ENCODE peak calls at places on chromosomes 11 and 22, in nine cellular contexts. C is GM23338, Q is GM23248, B is hepatocyte, P is HCT116, E is SK-N-SH, V is neural progenitor cell, N is MM.1S, D is OCI-LY7. W is an unnamed sample.

GRCh38 chr11:58650496-58650895 is 28.0 kb downstream of the CNTF start:
- DNase-seq in C (no peak), Q (no peak), B (no peak), P (no peak), E (no peak), V (no peak), N (no peak), D (no peak), W (no peak)

GRCh38 chr22:37225481-37225880 is 13.2 kb upstream of the SSTR3 start:
- DNase-seq in C (no peak), Q (no peak), B (no peak), P (no peak), E (no peak), V (no peak), N (peak), D (peak), W (no peak)

GRCh38 chr11:92449222-92449621 is 224.6 kb downstream of the FAT3 start:
- DNase-seq in C (no peak), Q (no peak), B (no peak), P (no peak), E (no peak), V (peak), N (no peak), D (no peak), W (no peak)

GRCh38 chr11:726278-726915 is 20.4 kb downstream of the EPS8L2 start:
- DNase-seq in C (peak), Q (peak), B (peak), P (no peak), E (peak), V (peak), N (peak), D (peak), W (no peak)

GRCh38 chr22:47793304-47794101 is 1031.1 kb downstream of the TBC1D22A start:
- DNase-seq in C (no peak), Q (no peak), B (no peak), P (no peak), E (no peak), V (no peak), N (no peak), D (peak), W (no peak)

GRCh38 chr11:128155590-128155989 is 431.8 kb downstream of the ETS1 start:
- DNase-seq in C (no peak), Q (no peak), B (no peak), P (no peak), E (no peak), V (no peak), N (no peak), D (no peak), W (peak)

GRCh38 chr11:29669336-29669735 is 347.5 kb downstream of the KCNA4 start:
- DNase-seq in C (no peak), Q (no peak), B (no peak), P (no peak), E (no peak), V (no peak), N (no peak), D (no peak), W (no peak)

GRCh38 chr11:130737866-130738431 is 178.3 kb downstream of the SNX19 start:
- DNase-seq in C (no peak), Q (peak), B (peak), P (no peak), E (peak), V (no peak), N (no peak), D (no peak), W (peak)

GRCh38 chr11:7638710-7639642 is 34.3 kb downstream of the CYB5R2 start:
- DNase-seq in C (no peak), Q (no peak), B (no peak), P (no peak), E (no peak), V (no peak), N (peak), D (peak), W (no peak)

GRCh38 chr22:21691773-21692172 is 26.0 kb downstream of the PPIL2 start:
- DNase-seq in C (no peak), Q (no peak), B (no peak), P (no peak), E (no peak), V (no peak), N (no peak), D (no peak), W (no peak)

GRCh38 chr11:118287006-118287405 is 17.5 kb upstream of the CD3E start:
- DNase-seq in C (no peak), Q (peak), B (peak), P (no peak), E (no peak), V (no peak), N (no peak), D (no peak), W (peak)

GRCh38 chr22:30906411-30906810 is 62.2 kb downstream of the MORC2 start:
- DNase-seq in C (no peak), Q (no peak), B (no peak), P (no peak), E (no peak), V (no peak), N (no peak), D (no peak), W (no peak)

GRCh38 chr11:13782395-13783080 is 114.1 kb downstream of the FAR1 start:
- DNase-seq in C (no peak), Q (no peak), B (peak), P (no peak), E (no peak), V (no peak), N (no peak), D (no peak), W (no peak)

GRCh38 chr11:70828498-70829159 is 423.7 kb downstream of the SHANK2 start:
- DNase-seq in C (no peak), Q (peak), B (no peak), P (no peak), E (peak), V (no peak), N (no peak), D (no peak), W (no peak)

GRCh38 chr22:29149841-29150555 is 55.7 kb upstream of the EMID1 start:
- DNase-seq in C (no peak), Q (no peak), B (no peak), P (no peak), E (no peak), V (peak), N (no peak), D (no peak), W (no peak)

GRCh38 chr22:24474221-24474620 is 20.9 kb upstream of the UPB1 start:
- DNase-seq in C (no peak), Q (peak), B (peak), P (peak), E (no peak), V (no peak), N (no peak), D (no peak), W (peak)

GRCh38 chr11:100835854-100836253 is 148.8 kb downstream of the ARHGAP42 start:
- DNase-seq in C (no peak), Q (no peak), B (no peak), P (no peak), E (no peak), V (no peak), N (no peak), D (no peak), W (no peak)

GRCh38 chr11:3181722-3182461 is 16.8 kb upstream of the OSBPL5 start:
- DNase-seq in C (no peak), Q (no peak), B (no peak), P (no peak), E (no peak), V (no peak), N (no peak), D (no peak), W (no peak)

GRCh38 chr11:1197431-1197885 is 25.4 kb upstream of the MUC5B start:
- DNase-seq in C (no peak), Q (no peak), B (no peak), P (no peak), E (peak), V (no peak), N (no peak), D (no peak), W (no peak)

GRCh38 chr22:28981818-28982499 is 79.7 kb downstream of the C22orf31 start:
- DNase-seq in C (no peak), Q (no peak), B (no peak), P (no peak), E (no peak), V (no peak), N (no peak), D (no peak), W (no peak)

GRCh38 chr11:9752091-9752490 is 88.2 kb downstream of the SWAP70 start:
- DNase-seq in C (no peak), Q (peak), B (peak), P (no peak), E (peak), V (no peak), N (no peak), D (no peak), W (peak)

GRCh38 chr11:80720295-80720694 is 1279.5 kb upstream of the TENM4 start:
- DNase-seq in C (no peak), Q (no peak), B (no peak), P (no peak), E (no peak), V (no peak), N (no peak), D (no peak), W (no peak)

GRCh38 chr11:117618273-117618672 is 178.7 kb downstream of the DSCAML1 start:
- DNase-seq in C (no peak), Q (no peak), B (no peak), P (no peak), E (no peak), V (no peak), N (no peak), D (no peak), W (no peak)

GRCh38 chr22:46833228-46833627 is 70.8 kb downstream of the TBC1D22A start:
- DNase-seq in C (peak), Q (peak), B (peak), P (peak), E (no peak), V (peak), N (no peak), D (peak), W (no peak)

GRCh38 chr11:14340721-14341120 is 18.3 kb downstream of the RRAS2 start:
- DNase-seq in C (peak), Q (no peak), B (no peak), P (no peak), E (no peak), V (peak), N (no peak), D (no peak), W (no peak)

GRCh38 chr11:120222916-120223315 is 12.1 kb downstream of the OAF start:
- DNase-seq in C (no peak), Q (no peak), B (no peak), P (no peak), E (no peak), V (no peak), N (no peak), D (no peak), W (no peak)

GRCh38 chr11:57406337-57406904 is 16.0 kb upstream of the PRG2 start:
- DNase-seq in C (no peak), Q (peak), B (no peak), P (no peak), E (no peak), V (no peak), N (no peak), D (no peak), W (peak)

GRCh38 chr11:115197433-115197832 is 306.8 kb downstream of the CADM1 start:
- DNase-seq in C (no peak), Q (no peak), B (no peak), P (no peak), E (no peak), V (no peak), N (no peak), D (no peak), W (no peak)
- TF ChIP-seq EZH2phosphoT487 in C (no peak), Q (no peak), B (no peak), P (no peak), E (no peak), V (no peak), N (no peak), D (no peak), W (no peak)

DNA sequence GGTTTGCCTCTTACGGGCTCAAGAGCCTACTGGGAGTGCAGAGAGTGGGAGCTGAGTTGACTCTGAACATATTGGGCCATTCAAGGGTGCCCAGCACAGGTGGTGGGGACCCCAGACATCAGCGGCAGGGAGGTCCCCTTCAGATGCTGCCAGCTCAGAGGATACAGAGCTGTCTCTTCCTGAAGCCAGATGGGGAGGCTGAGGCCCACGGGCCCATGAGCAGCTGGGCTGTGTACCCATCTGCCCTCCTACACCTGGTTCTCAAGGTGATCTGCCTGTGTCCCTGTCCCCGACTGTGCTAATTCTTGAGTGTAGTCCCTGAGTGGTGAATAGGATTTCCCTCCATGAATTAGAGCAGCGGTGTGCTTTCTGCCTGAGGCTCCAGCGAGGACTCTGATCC is 76.3 kb downstream of the MICAL2 start:
- DNase-seq in C (no peak), Q (no peak), B (no peak), P (no peak), E (no peak), V (no peak), N (no peak), D (no peak), W (no peak)
- H3K27ac ChIP-seq in C (no peak), Q (no peak), B (no peak), P (no peak), E (no peak), V (no peak), N (no peak), D (no peak), W (no peak)

GRCh38 chr22:50303848-50304527 is 3.5 kb downstream of the PLXNB2 start:
- DNase-seq in C (peak), Q (peak), B (peak), P (no peak), E (peak), V (peak), N (no peak), D (peak), W (peak)

GRCh38 chr22:50305393-50305657 is 2.1 kb downstream of the PLXNB2 start:
- DNase-seq in C (no peak), Q (no peak), B (no peak), P (no peak), E (no peak), V (no peak), N (no peak), D (no peak), W (no peak)

GRCh38 chr22:50305658-50306566 is 1.5 kb downstream of the PLXNB2 start:
- DNase-seq in C (peak), Q (peak), B (peak), P (peak), E (peak), V (peak), N (no peak), D (no peak), W (peak)

GRCh38 chr22:50303515-50303847 is 4.0 kb downstream of the PLXNB2 start:
- DNase-seq in C (no peak), Q (no peak), B (no peak), P (no peak), E (no peak), V (no peak), N (no peak), D (no peak), W (no peak)

GRCh38 chr22:50304528-50305392 is 2.7 kb downstream of the PLXNB2 start:
- DNase-seq in C (no peak), Q (peak), B (peak), P (no peak), E (no peak), V (no peak), N (no peak), D (no peak), W (peak)
- TF ChIP-seq EZH2phosphoT487 in C (no peak), Q (no peak), B (no peak), P (no peak), E (no peak), V (no peak), N (no peak), D (no peak), W (no peak)

DNA sequence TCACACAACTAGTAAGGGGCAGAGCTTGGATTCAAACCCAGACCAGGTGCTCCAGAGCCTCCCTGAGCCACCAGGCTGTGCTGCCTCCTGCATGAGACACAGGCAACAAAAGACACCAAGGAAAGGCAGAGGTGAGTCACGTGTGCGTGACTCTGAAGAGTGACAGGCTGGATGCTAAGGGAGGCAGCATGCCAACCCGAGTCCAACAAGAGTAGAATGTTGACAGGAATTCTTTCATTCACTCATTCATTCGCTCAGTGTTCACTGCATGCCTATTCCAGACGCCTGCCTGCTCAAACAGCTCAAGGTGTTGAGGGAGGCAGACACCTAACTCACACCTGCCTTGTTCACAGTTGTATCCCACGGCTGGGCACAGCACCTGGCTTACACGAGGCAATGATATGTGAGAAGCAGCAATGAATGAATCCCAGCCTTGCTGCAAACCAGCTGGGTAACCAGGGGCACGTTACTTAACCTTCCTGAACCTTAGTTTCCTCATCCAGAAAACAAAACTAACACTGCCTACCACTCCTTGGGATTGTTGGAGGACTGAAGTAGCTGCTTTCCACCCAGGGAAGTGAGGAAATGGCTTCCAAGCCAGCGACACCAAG is 73.8 kb upstream of the ARFGAP3 start:
- DNase-seq in C (no peak), Q (peak), B (no peak), P (peak), E (no peak), V (no peak), N (no peak), D (peak), W (peak)
- H3K27ac ChIP-seq in C (no peak), Q (peak), B (peak), P (no peak), E (no peak), V (no peak), N (no peak), D (peak), W (peak)

DNA sequence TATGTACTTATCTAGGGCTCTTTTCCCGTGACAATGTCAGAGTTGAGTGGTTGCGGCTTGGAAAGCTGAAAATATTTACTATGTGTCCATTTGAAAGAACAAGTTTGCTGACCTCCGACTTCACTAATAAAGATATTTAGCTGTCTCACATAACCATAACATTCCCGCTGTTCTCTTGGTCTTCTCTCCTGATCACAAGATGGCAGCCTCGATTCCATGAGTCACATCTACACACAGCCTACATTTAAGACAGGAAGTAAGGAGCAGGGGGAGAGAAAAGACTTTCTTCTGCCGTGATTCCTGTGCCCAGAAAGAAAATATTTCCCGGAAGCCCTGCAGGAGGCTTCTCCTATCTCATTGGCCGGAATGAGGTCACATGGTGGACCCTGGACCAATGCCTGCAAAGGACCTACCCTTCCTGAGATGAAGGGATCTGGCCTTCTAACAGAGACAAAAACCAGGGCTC is 47.4 kb upstream of the SYT13 start:
- DNase-seq in C (peak), Q (peak), B (peak), P (peak), E (peak), V (no peak), N (peak), D (peak), W (peak)
- TF ChIP-seq EZH2phosphoT487 in C (no peak), Q (no peak), B (no peak), P (no peak), E (no peak), V (no peak), N (no peak), D (no peak), W (no peak)

GRCh38 chr22:17198188-17199130 is 20.8 kb downstream of the ADA2 start:
- DNase-seq in C (peak), Q (peak), B (peak), P (no peak), E (no peak), V (peak), N (no peak), D (no peak), W (no peak)
- H3K27ac ChIP-seq in C (peak), Q (peak), B (peak), P (no peak), E (no peak), V (peak), N (no peak), D (no peak), W (no peak)

DNA sequence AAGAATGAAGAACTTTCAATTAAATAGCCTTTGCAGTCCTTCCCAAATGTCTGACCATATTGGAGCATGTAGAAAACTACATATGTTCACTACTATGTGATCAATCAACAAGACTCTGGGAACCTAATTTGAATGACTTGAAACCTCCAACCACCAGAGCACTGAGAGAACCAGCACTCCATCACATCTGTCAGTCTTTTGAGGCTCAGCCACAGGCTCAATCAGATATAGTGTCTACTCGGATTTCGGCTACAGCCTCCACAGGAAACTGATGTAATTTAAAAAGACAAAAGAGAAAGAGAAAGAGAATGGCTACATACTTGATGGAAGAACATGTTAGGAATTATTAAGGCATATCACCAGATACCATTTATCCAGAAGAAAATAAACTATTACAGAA is 859.0 kb downstream of the FAM181B start:
- DNase-seq in C (peak), Q (no peak), B (no peak), P (no peak), E (no peak), V (peak), N (peak), D (peak), W (no peak)
- TF ChIP-seq EZH2phosphoT487 in C (no peak), Q (no peak), B (no peak), P (no peak), E (no peak), V (no peak), N (no peak), D (no peak), W (no peak)

DNA sequence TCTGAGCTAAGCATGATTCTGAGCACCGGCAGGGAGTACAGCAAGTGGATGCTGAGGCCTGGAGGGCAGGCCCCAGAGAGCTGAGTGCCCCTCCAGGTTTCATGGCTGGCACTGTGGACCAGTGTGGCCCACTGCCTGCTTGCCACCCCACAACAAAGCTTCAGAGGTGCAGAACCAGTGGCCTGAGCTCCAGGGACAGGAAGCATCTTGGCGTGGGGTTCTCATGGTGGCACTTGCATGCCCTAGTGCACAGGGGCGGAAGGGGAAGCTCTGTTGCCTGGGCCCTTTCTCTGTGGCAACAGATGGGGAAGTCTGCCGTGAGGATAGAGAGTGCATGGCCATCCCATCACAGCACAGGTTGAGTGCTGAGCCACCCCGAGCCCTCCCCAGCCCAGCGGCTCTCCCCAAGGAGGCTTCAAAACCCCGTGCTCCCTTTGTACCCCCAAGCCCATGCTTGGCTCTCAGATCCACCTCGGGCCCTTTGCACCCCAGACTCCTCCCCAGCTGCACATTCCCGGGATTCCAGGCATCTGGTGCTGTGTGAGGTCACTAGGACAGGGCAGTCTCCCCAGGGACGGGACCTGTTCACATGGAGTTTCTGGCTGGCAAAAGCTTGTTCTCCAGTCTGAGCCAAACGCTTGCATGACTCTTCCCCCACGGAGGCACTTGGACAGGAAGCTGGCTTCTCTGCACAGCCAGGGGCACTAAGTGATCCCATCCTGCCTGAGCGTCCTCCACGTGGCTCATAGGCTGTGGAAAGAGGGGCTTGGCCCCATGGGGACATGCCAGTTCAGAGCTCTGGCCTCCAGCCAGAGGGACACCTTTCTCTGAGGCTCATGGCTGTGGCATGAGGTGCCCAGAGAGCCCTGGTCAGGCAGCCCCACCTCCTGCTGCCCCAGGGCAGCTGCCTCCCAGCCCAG is 4.2 kb downstream of the SLC25A1 start:
- DNase-seq in C (peak), Q (peak), B (peak), P (no peak), E (no peak), V (peak), N (no peak), D (peak), W (peak)
- H3K27ac ChIP-seq in C (peak), Q (peak), B (peak), P (peak), E (peak), V (no peak), N (no peak), D (peak), W (no peak)

W was measured in PC-3.